ENCODE peak calls at places on chromosomes 3 and 15, in six cellular contexts. I is GM23338, D is PC-3, X is SK-N-SH, S is neural progenitor cell, U is GM23248. N is an unnamed sample.
A peak's percentile ranks its signal among the peaks of the same experiment; 100 is the strongest.

GRCh38 chr3:32278714-32279113 is 40.2 kb downstream of the CMTM8 start:
- DNase-seq in I (no peak), D (peak; percentile 29), X (no peak), S (no peak), U (peak; percentile 21), N (no peak)

GRCh38 chr3:126964261-126964660 is 18.7 kb upstream of the PLXNA1 start:
- DNase-seq in I (no peak), D (no peak), X (no peak), S (no peak), U (no peak), N (no peak)

GRCh38 chr15:70867911-70868467 is 14.0 kb upstream of the LARP6 start:
- DNase-seq in I (no peak), D (no peak), X (peak; percentile 65), S (no peak), U (peak; percentile 47), N (no peak)

GRCh38 chr15:67776600-67776999 is 48.7 kb upstream of the SKOR1 start:
- DNase-seq in I (no peak), D (peak; percentile 14), X (no peak), S (no peak), U (peak; percentile 20), N (no peak)

GRCh38 chr3:71825551-71826283 is 40.8 kb upstream of the PROK2 start:
- DNase-seq in I (no peak), D (no peak), X (no peak), S (no peak), U (no peak), N (no peak)

GRCh38 chr3:139213936-139214335 is 129.9 kb upstream of the MRPS22 start:
- DNase-seq in I (no peak), D (no peak), X (no peak), S (no peak), U (no peak), N (no peak)

GRCh38 chr15:74620636-74621545 is 5.3 kb downstream of the CLK3 start:
- DNase-seq in I (peak; percentile 93), D (peak; percentile 75), X (peak; percentile 89), S (peak; percentile 84), U (peak; percentile 85), N (peak; percentile 63)

GRCh38 chr15:39594764-39595620 is 14.1 kb downstream of the THBS1 start:
- DNase-seq in I (no peak), D (peak; percentile 51), X (no peak), S (no peak), U (peak; percentile 63), N (peak; percentile 53)

GRCh38 chr3:126127452-126127851 is 43.5 kb upstream of the SLC41A3 start:
- DNase-seq in I (no peak), D (no peak), X (no peak), S (no peak), U (no peak), N (no peak)

GRCh38 chr3:171125010-171125409 is 98.5 kb upstream of the SLC2A2 start:
- DNase-seq in I (no peak), D (no peak), X (no peak), S (no peak), U (peak; percentile 42), N (no peak)

GRCh38 chr3:9234191-9234590 is 15.3 kb downstream of the SRGAP3 start:
- DNase-seq in I (no peak), D (no peak), X (no peak), S (no peak), U (no peak), N (no peak)

GRCh38 chr15:56968821-56969220 is 50.4 kb downstream of the TCF12 start:
- DNase-seq in I (peak; percentile 29), D (peak; percentile 64), X (no peak), S (peak; percentile 55), U (no peak), N (peak; percentile 36)

GRCh38 chr3:149727676-149728075 is 24.6 kb downstream of the COMMD2 start:
- DNase-seq in I (no peak), D (no peak), X (no peak), S (no peak), U (no peak), N (no peak)
- H3F3A ChIP-seq in I (no peaks in the 10 kb centered on the region), D (no peaks in the 10 kb centered on the region), X (no peaks in the 10 kb centered on the region), S (no peaks in the 10 kb centered on the region), U (no peaks in the 10 kb centered on the region), N (no peaks in the 10 kb centered on the region)

DNA sequence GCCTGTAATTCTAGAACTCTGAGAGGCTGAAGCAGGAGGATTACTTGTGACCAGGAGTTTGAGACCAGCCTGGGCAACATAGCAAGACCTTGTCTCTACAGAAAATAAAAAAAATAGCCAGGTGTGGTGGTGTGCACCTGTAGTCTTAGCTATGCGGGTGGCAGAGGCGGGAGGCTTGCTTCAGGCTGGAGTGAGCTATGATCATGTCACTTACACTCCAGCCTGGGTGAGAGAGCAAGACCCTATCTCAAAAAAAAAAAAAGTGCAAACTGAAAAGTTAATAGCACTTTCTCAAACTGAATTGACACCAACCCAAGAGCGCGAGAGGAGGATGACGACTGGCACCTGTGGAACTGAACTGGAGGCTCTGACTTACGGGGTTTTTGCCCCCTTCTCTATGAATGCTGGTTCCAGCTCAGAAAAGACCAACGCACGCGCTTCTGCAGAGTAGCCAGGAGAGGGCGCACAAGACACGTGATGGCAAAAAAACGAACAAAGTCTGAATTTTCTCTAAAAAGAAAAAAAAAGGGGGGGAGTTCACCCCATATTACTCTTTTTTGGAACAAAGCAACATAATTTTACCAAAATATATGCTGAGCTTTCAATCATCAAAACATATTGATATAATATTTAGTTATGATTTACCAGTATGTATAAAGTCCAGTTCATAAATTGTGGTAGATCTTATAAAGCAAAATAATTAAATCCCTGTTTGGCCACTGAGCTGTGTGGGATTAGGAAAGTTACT is 23.7 kb downstream of the CFAP92 start:
- DNase-seq in I (peak; percentile 78), D (peak; percentile 50), X (peak; percentile 67), S (peak; percentile 74), U (peak; percentile 70), N (no peak)
- H2AFZ ChIP-seq in I (no peak overlapping the region), D (no peak overlapping the region), X (peak overlapping the region; percentile 6), S (no peak overlapping the region), U (no peak overlapping the region), N (no peak overlapping the region)

GRCh38 chr15:89569090-89569745 is 6.1 kb upstream of the TICRR start:
- DNase-seq in I (no peak), D (no peak), X (no peak), S (no peak), U (no peak), N (no peak)
- H3K27ac ChIP-seq in I (no peak overlapping the region), D (no peak overlapping the region), X (no peak overlapping the region), S (no peak overlapping the region), U (no peak overlapping the region), N (no peak overlapping the region)

GRCh38 chr3:67011414-67012131 is 13.5 kb downstream of the KBTBD8 start:
- DNase-seq in I (peak; percentile 57), D (no peak), X (no peak), S (no peak), U (no peak), N (no peak)
- H3F3A ChIP-seq in I (no peaks in the 10 kb centered on the region), D (no peaks in the 10 kb centered on the region), X (no peaks in the 10 kb centered on the region), S (no peaks in the 10 kb centered on the region), U (no peaks in the 10 kb centered on the region), N (no peaks in the 10 kb centered on the region)